ENCODE peak calls at places on chromosomes 5 and 9, in eight cellular contexts. B is HFF-Myc; G is cardiac fibroblast; D is adrenal gland; E is CD8-positive, alpha-beta T cell; F is mammary epithelial cell; U is pancreas; Y is uterus. P is an unnamed sample.

GRCh38 chr9:135512904-135513303 is 8.3 kb upstream of the LCN1 start:
- DNase-seq in B (no peak), G (no peak), D (no peak), E (no peak), F (no peak), U (no peak), Y (no peak), P (no peak)

GRCh38 chr9:68876265-68876664 is 137.6 kb downstream of the PRKACG start:
- DNase-seq in B (no peak), G (no peak), D (no peak), E (no peak), F (no peak), U (no peak), Y (no peak), P (no peak)

GRCh38 chr9:34898846-34899245 is 59.2 kb upstream of the PHF24 start:
- DNase-seq in B (no peak), G (no peak), D (no peak), E (no peak), F (no peak), U (no peak), Y (no peak), P (no peak)

GRCh38 chr5:110658006-110658405 is 68.5 kb downstream of the TMEM232 start:
- DNase-seq in B (no peak), G (no peak), D (no peak), E (no peak), F (no peak), U (no peak), Y (no peak), P (no peak)

GRCh38 chr5:163821142-163821541 is 315.7 kb downstream of the MAT2B start:
- DNase-seq in B (no peak), G (peak), D (no peak), E (no peak), F (no peak), U (no peak), Y (no peak), P (no peak)

GRCh38 chr9:135536166-135536565 is 9.8 kb upstream of the OBP2A start:
- DNase-seq in B (no peak), G (peak), D (peak), E (no peak), F (no peak), U (no peak), Y (no peak), P (no peak)

GRCh38 chr9:35716236-35716635 is 15.8 kb downstream of the TLN1 start:
- DNase-seq in B (no peak), G (peak), D (no peak), E (no peak), F (no peak), U (no peak), Y (no peak), P (no peak)

GRCh38 chr5:115372121-115372520 is 75.7 kb upstream of the CCDC112 start:
- DNase-seq in B (no peak), G (peak), D (no peak), E (no peak), F (peak), U (no peak), Y (no peak), P (no peak)

GRCh38 chr5:42840279-42840678 is 28.6 kb upstream of the SELENOP start:
- DNase-seq in B (peak), G (peak), D (peak), E (no peak), F (peak), U (no peak), Y (peak), P (peak)

GRCh38 chr9:26426732-26427131 is 465.9 kb downstream of the CAAP1 start:
- DNase-seq in B (no peak), G (no peak), D (no peak), E (no peak), F (no peak), U (no peak), Y (no peak), P (no peak)

GRCh38 chr5:148383564-148384388 is at the start of gene FBXO38:
- DNase-seq in B (peak), G (peak), D (peak), E (peak), F (peak), U (peak), Y (peak), P (peak)

GRCh38 chr9:128495804-128496417 is 8.6 kb upstream of the GLE1 start:
- DNase-seq in B (no peak), G (no peak), D (no peak), E (no peak), F (no peak), U (no peak), Y (no peak), P (no peak)

GRCh38 chr5:134025786-134026185 is 21.0 kb upstream of the VDAC1 start:
- DNase-seq in B (no peak), G (no peak), D (no peak), E (no peak), F (no peak), U (no peak), Y (no peak), P (no peak)

GRCh38 chr9:121635300-121635699 is 16.1 kb upstream of the DAB2IP start:
- DNase-seq in B (no peak), G (no peak), D (no peak), E (no peak), F (no peak), U (no peak), Y (no peak), P (no peak)
- TF ChIP-seq CTCF in B (no peak), G (no peak), D (no peak), E (no peak), F (no peak), U (no peak), Y (no peak), P (no peak)

GRCh38 chr5:11319851-11320580 is 559.0 kb upstream of the DAP start:
- DNase-seq in B (no peak), G (no peak), D (no peak), E (no peak), F (peak), U (no peak), Y (no peak), P (no peak)
- TF ChIP-seq CTCF in B (no peak), G (no peak), D (no peak), E (no peak), F (no peak), U (no peak), Y (no peak), P (no peak)

DNA sequence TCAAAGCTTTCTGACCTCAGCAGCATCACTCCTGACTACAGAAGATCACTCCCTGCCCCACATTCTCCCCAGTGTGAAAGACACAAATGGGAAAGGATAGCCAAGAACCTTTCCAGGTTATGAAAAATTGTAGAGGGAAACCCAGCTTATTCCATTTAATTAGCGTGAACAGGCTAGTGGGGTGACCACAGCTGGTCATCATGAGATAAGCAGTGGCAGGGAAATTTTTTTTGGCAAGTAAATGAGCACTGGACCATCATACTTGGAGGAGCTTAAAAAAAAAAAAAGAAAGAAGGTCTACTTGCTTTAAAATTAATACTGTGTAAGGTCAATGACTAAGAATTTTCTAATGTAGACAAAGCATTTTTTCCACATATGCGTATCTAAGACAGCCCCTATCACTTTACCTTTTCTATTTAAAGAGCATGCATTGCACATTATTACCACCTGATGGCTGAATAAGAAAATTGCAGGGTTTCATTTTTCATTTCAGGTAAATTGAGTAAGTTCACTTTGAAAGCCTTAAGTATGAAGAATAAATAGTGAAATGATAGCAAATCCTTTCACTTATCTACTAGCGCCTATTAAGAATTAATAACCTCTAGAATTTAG is 123.6 kb downstream of the ELAVL2 start:
- DNase-seq in B (no peak), G (no peak), D (no peak), E (no peak), F (no peak), U (no peak), Y (no peak), P (no peak)
- TF ChIP-seq CTCF in B (no peak), G (no peak), D (no peak), E (no peak), F (peak), U (no peak), Y (no peak), P (no peak)

GRCh38 chr5:146342882-146343865 is 4.5 kb downstream of the POU4F3 start:
- DNase-seq in B (no peak), G (no peak), D (no peak), E (no peak), F (no peak), U (no peak), Y (no peak), P (no peak)
- TF ChIP-seq CTCF in B (no peak), G (no peak), D (no peak), E (no peak), F (no peak), U (no peak), Y (no peak), P (no peak)

DNA sequence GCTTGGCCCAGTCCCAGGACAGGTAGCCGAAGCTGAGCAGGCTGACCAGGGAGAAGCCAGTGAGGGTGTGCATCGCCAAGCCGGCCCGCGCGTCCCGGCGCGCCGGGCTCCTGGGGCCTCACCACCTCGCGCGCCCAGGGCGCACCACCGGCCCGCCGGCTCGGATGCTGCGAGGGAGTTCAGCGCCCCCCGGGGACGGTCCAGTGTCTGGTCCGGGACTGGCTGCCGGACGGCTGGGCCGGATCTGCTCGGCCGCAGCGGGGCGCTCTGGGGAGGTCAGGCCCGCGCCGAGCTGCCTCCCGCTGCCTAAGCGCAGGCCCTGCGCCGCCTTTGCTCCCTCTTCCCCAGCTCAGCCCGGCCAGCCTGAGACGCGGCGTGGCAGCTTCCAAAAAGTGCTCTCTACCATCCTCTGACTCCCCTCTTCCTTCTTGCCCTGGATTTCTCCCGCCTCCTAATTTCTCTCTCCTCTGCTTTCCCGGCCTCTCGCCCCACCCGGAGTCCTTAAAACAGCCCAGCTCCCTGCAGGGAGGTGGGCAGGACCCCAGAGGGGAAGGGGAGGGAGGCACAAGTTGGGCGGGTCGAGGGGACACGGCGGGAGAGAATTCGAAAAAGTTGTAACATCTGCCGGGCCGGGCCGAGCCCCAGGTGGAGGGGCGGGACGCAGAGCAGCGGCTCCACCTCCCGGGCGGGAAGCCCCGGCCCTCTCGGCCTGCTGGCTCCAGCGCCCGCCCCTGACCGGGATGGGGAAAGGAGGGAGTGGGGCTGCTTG is at the start of gene ARSI:
- DNase-seq in B (no peak), G (peak), D (no peak), E (no peak), F (peak), U (peak), Y (peak), P (no peak)
- TF ChIP-seq CTCF in B (peak), G (no peak), D (no peak), E (no peak), F (no peak), U (no peak), Y (peak), P (peak)

GRCh38 chr5:149389552-149390495 is 10.7 kb upstream of the IL17B start:
- DNase-seq in B (no peak), G (no peak), D (no peak), E (no peak), F (no peak), U (no peak), Y (no peak), P (no peak)

GRCh38 chr5:149386166-149386565 is 7.1 kb upstream of the IL17B start:
- DNase-seq in B (no peak), G (no peak), D (no peak), E (no peak), F (no peak), U (no peak), Y (peak), P (no peak)

GRCh38 chr5:149387982-149388381 is 8.9 kb upstream of the IL17B start:
- DNase-seq in B (no peak), G (peak), D (peak), E (no peak), F (no peak), U (no peak), Y (peak), P (no peak)

GRCh38 chr5:149387081-149387611 is 8.1 kb upstream of the IL17B start:
- DNase-seq in B (no peak), G (peak), D (peak), E (no peak), F (no peak), U (no peak), Y (peak), P (peak)

DNA sequence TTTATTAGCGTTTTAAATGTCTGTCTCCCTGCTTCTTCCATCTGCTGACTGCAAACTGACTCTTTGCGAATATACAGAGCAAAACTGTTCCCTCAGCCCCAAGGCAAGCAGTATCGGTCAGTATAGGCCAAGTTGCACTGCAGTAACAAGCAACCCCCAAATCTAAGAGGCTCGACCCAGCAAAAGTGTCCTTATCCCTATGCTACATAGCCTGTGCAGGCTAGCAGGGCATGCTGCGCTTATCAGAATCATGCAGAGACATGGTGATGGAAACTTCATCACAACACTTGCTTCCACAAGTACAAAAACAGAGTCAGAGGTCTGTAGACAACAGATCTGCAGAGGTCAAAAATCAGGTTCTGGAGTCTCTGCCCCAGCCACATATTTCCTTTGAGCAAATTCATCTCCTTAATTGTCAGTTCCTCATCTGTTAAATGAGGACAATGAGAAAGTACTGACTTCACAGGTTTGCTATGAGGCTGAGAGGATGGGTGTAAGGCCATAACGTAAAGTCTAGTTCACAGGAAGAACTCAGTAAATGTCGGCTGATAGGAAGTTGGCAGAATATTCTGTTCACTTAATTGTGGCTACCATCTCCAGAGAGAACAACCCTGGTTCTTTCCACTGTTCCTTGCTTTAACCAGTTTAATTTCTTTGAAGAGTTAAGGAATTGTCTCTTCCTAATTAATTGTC is 9.6 kb upstream of the IL17B start:
- DNase-seq in B (no peak), G (no peak), D (no peak), E (no peak), F (no peak), U (no peak), Y (no peak), P (no peak)
- TF ChIP-seq CTCF in B (no peak), G (no peak), D (no peak), E (no peak), F (no peak), U (no peak), Y (no peak), P (no peak)

GRCh38 chr9:86965627-86966395 is 18.5 kb upstream of the GAS1 start:
- DNase-seq in B (no peak), G (peak), D (no peak), E (no peak), F (no peak), U (no peak), Y (no peak), P (no peak)

GRCh38 chr9:86962692-86963091 is 15.4 kb upstream of the GAS1 start:
- DNase-seq in B (no peak), G (no peak), D (no peak), E (no peak), F (no peak), U (no peak), Y (no peak), P (no peak)

GRCh38 chr9:86971742-86972141 is 24.4 kb upstream of the GAS1 start:
- DNase-seq in B (no peak), G (no peak), D (no peak), E (no peak), F (no peak), U (no peak), Y (no peak), P (no peak)

GRCh38 chr9:86968258-86968920 is 21.1 kb upstream of the GAS1 start:
- DNase-seq in B (no peak), G (no peak), D (no peak), E (no peak), F (peak), U (no peak), Y (no peak), P (no peak)

GRCh38 chr9:86966852-86967511 is 19.7 kb upstream of the GAS1 start:
- DNase-seq in B (no peak), G (no peak), D (no peak), E (no peak), F (no peak), U (no peak), Y (no peak), P (no peak)
- TF ChIP-seq CTCF in B (no peak), G (no peak), D (no peak), E (no peak), F (no peak), U (no peak), Y (no peak), P (no peak)